ENCODE peak calls at places on chromosomes 16 and 17, in eight cellular contexts. N, W, G, X, T, D, I and C are unnamed samples.

GRCh38 chr17:9350083-9350482 is 225.5 kb downstream of the STX8 start:
- DNase-seq in N (peak), W (peak), G (no peak), X (no peak), T (no peak), D (no peak), I (no peak), C (no peak)

GRCh38 chr17:42311240-42312034 is 23.1 kb downstream of the STAT5A start:
- DNase-seq in N (peak), W (peak), G (peak), X (peak), T (no peak), D (peak), I (peak), C (peak)

GRCh38 chr16:9139965-9140364 is 48.5 kb downstream of the HAPSTR1 start:
- DNase-seq in N (peak), W (no peak), G (peak), X (no peak), T (peak), D (no peak), I (no peak), C (no peak)

GRCh38 chr17:75084039-75084660 is 3.6 kb upstream of the SLC16A5 start:
- DNase-seq in N (peak), W (no peak), G (no peak), X (no peak), T (no peak), D (no peak), I (no peak), C (peak)

GRCh38 chr17:50817142-50817751 is 18.1 kb upstream of the WFIKKN2 start:
- DNase-seq in N (peak), W (no peak), G (peak), X (peak), T (peak), D (peak), I (peak), C (no peak)

GRCh38 chr16:86018487-86018886 is 119.5 kb downstream of the IRF8 start:
- DNase-seq in N (peak), W (no peak), G (peak), X (no peak), T (no peak), D (peak), I (peak), C (no peak)

GRCh38 chr16:85798901-85799496 is 345 bp downstream of the EMC8 start:
- DNase-seq in N (peak), W (no peak), G (peak), X (peak), T (peak), D (no peak), I (peak), C (peak)

GRCh38 chr16:83689385-83689831 is 118.4 kb upstream of the HSBP1 start:
- DNase-seq in N (peak), W (peak), G (no peak), X (no peak), T (no peak), D (no peak), I (no peak), C (no peak)

GRCh38 chr17:32998893-32999240 is 7.2 kb downstream of the SPACA3 start:
- DNase-seq in N (peak), W (no peak), G (no peak), X (no peak), T (no peak), D (no peak), I (no peak), C (no peak)

GRCh38 chr17:72282439-72283029 is 161.7 kb downstream of the SOX9 start:
- DNase-seq in N (no peak), W (no peak), G (no peak), X (no peak), T (no peak), D (no peak), I (no peak), C (no peak)

GRCh38 chr16:52405441-52405840 is 141.5 kb downstream of the TOX3 start:
- DNase-seq in N (no peak), W (no peak), G (no peak), X (no peak), T (no peak), D (no peak), I (no peak), C (no peak)

GRCh38 chr17:10121971-10122707 is 76.3 kb downstream of the GAS7 start:
- DNase-seq in N (no peak), W (no peak), G (peak), X (peak), T (no peak), D (no peak), I (no peak), C (no peak)

GRCh38 chr17:3963214-3964201 is 729 bp downstream of the ATP2A3 start:
- DNase-seq in N (no peak), W (no peak), G (peak), X (no peak), T (peak), D (no peak), I (no peak), C (peak)

GRCh38 chr17:28228109-28228840 is 90.7 kb upstream of the TMEM97 start:
- DNase-seq in N (peak), W (no peak), G (no peak), X (no peak), T (no peak), D (no peak), I (no peak), C (no peak)

GRCh38 chr17:72518810-72519597 is 398.2 kb downstream of the SOX9 start:
- DNase-seq in N (no peak), W (no peak), G (peak), X (no peak), T (no peak), D (no peak), I (no peak), C (no peak)

GRCh38 chr16:27762441-27762840 is 212.5 kb downstream of the KATNIP start:
- DNase-seq in N (peak), W (no peak), G (no peak), X (no peak), T (no peak), D (no peak), I (no peak), C (no peak)

GRCh38 chr17:17376362-17376761 is 73.2 kb downstream of the NT5M start:
- DNase-seq in N (peak), W (peak), G (peak), X (no peak), T (no peak), D (no peak), I (no peak), C (no peak)

GRCh38 chr17:40321502-40322416 is 12.8 kb downstream of the RARA start:
- DNase-seq in N (no peak), W (no peak), G (peak), X (peak), T (no peak), D (peak), I (peak), C (peak)

GRCh38 chr17:8393470-8394231 is 4.0 kb downstream of the RNF222 start:
- DNase-seq in N (no peak), W (no peak), G (no peak), X (no peak), T (no peak), D (no peak), I (no peak), C (no peak)

GRCh38 chr17:74737299-74738050 is 419 bp downstream of the RAB37 start:
- DNase-seq in N (peak), W (no peak), G (no peak), X (no peak), T (peak), D (no peak), I (no peak), C (peak)

GRCh38 chr17:76473541-76473985 is 6.2 kb downstream of the AANAT start:
- DNase-seq in N (no peak), W (no peak), G (peak), X (no peak), T (no peak), D (no peak), I (no peak), C (peak)

GRCh38 chr17:37752482-37752881 is 7.6 kb upstream of the HNF1B start:
- DNase-seq in N (no peak), W (peak), G (no peak), X (no peak), T (no peak), D (no peak), I (no peak), C (no peak)

DNA sequence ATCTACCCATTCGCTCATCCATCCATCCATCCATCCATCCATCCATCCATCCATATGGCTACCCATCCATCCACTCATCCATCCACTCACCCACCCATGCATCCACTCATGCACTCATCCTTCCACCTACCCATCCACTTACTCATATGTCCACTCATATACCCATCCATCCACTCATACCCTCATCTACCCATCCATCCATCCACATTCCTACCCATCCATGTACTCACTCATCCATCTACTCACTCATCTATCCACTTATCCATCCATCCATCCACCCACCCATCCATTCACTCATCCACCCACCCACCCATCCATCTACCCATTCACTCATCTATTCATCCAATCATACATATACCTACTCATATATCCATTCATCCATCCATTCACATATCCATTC is 112.0 kb downstream of the RBFOX3 start:
- DNase-seq in N (no peak), W (no peak), G (no peak), X (no peak), T (no peak), D (no peak), I (no peak), C (no peak)
- H3K4me3 ChIP-seq in N (no peak), W (no peak), G (no peak), X (no peak), T (no peak), D (no peak), I (no peak), C (no peak)

DNA sequence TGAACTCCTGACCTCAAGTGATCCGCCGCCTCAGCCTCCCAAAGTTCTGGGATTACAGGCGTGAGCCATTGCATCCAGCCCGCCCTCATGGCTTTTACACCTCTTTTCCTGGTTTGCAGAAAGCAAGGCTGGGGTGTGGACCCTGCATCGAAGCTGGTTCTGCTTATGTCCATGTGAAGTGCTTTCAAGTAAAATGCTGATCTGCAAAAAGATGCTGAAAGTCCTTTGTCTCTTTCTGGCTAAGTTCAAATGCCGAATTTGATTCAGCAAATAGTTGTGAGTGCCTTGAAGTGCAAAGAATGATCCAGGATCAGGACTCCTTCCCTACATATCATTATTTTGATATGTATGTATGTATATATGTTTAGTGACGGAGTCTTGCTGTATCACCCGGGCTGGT is 17.1 kb downstream of the NAA60 start:
- DNase-seq in N (no peak), W (no peak), G (no peak), X (no peak), T (no peak), D (no peak), I (peak), C (no peak)
- H3K4me3 ChIP-seq in N (no peak), W (no peak), G (no peak), X (no peak), T (no peak), D (no peak), I (no peak), C (no peak)

GRCh38 chr17:45227631-45228120 is 6.0 kb downstream of the FMNL1 start:
- DNase-seq in N (no peak), W (no peak), G (no peak), X (no peak), T (no peak), D (no peak), I (peak), C (no peak)

GRCh38 chr17:45225964-45226530 is 4.4 kb downstream of the FMNL1 start:
- DNase-seq in N (no peak), W (no peak), G (peak), X (peak), T (peak), D (peak), I (peak), C (peak)

GRCh38 chr17:45228121-45228941 is 6.6 kb downstream of the FMNL1 start:
- DNase-seq in N (no peak), W (no peak), G (no peak), X (no peak), T (peak), D (no peak), I (peak), C (no peak)

GRCh38 chr17:45226620-45227019 is 4.9 kb downstream of the FMNL1 start:
- DNase-seq in N (no peak), W (no peak), G (no peak), X (no peak), T (no peak), D (no peak), I (peak), C (no peak)

GRCh38 chr17:45227101-45227591 is 5.5 kb downstream of the FMNL1 start:
- DNase-seq in N (no peak), W (no peak), G (no peak), X (no peak), T (peak), D (no peak), I (peak), C (no peak)
- H3K4me3 ChIP-seq in N (no peak), W (no peak), G (peak), X (no peak), T (peak), D (peak), I (peak), C (no peak)

GRCh38 chr17:44167181-44167861 is 3.2 kb upstream of the ASB16 start:
- DNase-seq in N (no peak), W (no peak), G (no peak), X (no peak), T (no peak), D (no peak), I (no peak), C (peak)

GRCh38 chr17:44170499-44171201 is at the start of gene ASB16:
- DNase-seq in N (no peak), W (no peak), G (no peak), X (peak), T (no peak), D (peak), I (peak), C (no peak)

GRCh38 chr17:44171931-44172455 is 1.5 kb downstream of the ASB16 start:
- DNase-seq in N (no peak), W (no peak), G (no peak), X (no peak), T (no peak), D (no peak), I (no peak), C (no peak)

GRCh38 chr17:44174427-44174826 is 3.9 kb downstream of the ASB16 start:
- DNase-seq in N (no peak), W (no peak), G (no peak), X (no peak), T (no peak), D (no peak), I (no peak), C (no peak)

DNA sequence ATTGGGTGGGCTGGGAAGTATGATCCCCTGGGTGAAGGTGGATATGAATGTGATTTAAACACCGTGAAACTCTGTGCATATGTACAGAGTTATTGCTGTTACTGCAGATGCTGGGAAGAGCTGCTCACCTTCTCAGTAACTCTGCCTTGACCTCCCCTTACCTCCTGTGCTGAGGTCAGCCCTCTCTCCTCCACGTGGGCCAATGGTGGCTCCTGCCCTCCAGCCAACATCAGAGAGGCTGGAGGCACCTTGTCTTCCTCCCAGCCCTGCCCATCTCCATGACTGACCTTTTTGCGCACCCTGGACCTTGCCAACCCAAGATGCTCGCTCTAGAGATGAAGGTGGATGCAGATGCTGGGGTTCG is 387 bp upstream of the ASB16 start:
- DNase-seq in N (no peak), W (no peak), G (no peak), X (no peak), T (no peak), D (no peak), I (no peak), C (no peak)
- H3K4me3 ChIP-seq in N (no peak), W (no peak), G (no peak), X (peak), T (no peak), D (peak), I (peak), C (no peak)

GRCh38 chr17:82962163-82962720 is 117.2 kb upstream of the METRNL start:
- DNase-seq in N (no peak), W (no peak), G (no peak), X (no peak), T (no peak), D (no peak), I (no peak), C (peak)
- H3K4me3 ChIP-seq in N (no peak), W (no peak), G (no peak), X (no peak), T (no peak), D (no peak), I (no peak), C (no peak)

DNA sequence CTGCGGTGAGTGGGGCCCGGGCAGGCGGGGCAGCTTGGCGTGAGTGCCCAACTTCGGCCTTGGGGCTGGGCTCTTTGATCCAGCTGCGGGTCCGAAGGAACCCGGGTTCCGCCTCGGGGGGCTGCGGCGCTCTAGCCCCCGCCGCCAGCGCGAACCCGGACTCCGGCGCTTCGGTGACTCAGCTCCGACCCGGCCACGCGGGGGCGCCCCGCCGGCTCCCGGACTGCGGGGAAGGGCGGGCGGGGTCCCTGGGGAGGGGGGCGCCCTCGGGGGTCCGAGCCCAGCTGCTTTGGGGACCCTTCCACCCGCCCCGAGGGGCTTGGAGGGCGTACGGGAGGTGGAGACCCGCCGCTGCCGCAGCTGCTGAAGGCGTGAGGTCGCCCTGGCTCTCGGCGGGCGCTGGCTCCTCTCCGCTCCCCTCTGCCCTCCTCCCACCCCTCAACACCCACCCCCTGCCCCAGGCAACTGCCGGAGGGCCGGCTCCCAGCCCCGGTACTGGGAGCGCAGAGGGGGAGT is 461 bp downstream of the CPNE2 start:
- DNase-seq in N (no peak), W (no peak), G (peak), X (peak), T (peak), D (peak), I (peak), C (peak)
- H3K4me3 ChIP-seq in N (peak), W (peak), G (peak), X (peak), T (peak), D (peak), I (peak), C (peak)

GRCh38 chr16:4515611-4516233 is 22.9 kb downstream of the CDIP1 start:
- DNase-seq in N (peak), W (no peak), G (no peak), X (no peak), T (no peak), D (no peak), I (no peak), C (no peak)
- H3K4me3 ChIP-seq in N (no peak), W (no peak), G (no peak), X (no peak), T (peak), D (no peak), I (no peak), C (no peak)